ENCODE peak calls at places on chromosome 18, in six cellular contexts. Q is HL-60, E is SK-N-SH, I is H1, H is HepG2, V is K562. X is an unnamed sample.

GRCh38 chr18:41989508-41989907 is 34.5 kb downstream of the PIK3C3 start:
- DNase-seq in I (no peak), H (no peak), Q (no peak), V (no peak), E (no peak), X (no peak)

GRCh38 chr18:55396979-55397378 is 191.0 kb downstream of the TCF4 start:
- DNase-seq in E (no peak), Q (no peak), V (no peak), I (no peak), H (no peak), X (no peak)

GRCh38 chr18:72360628-72361027 is 183.5 kb downstream of the CBLN2 start:
- DNase-seq in H (no peak), V (no peak), I (no peak), Q (no peak), E (no peak), X (no peak)

GRCh38 chr18:30234755-30235154 is 807.8 kb downstream of the DSC3 start:
- DNase-seq in V (no peak), I (no peak), Q (no peak), H (no peak), E (no peak), X (no peak)

GRCh38 chr18:1680108-1680507 is 775.4 kb downstream of the ADCYAP1 start:
- DNase-seq in Q (no peak), H (no peak), I (no peak), V (no peak), E (no peak), X (no peak)

GRCh38 chr18:24734058-24734457 is 273.6 kb downstream of the HRH4 start:
- DNase-seq in E (peak; percentile 28), Q (no peak), V (no peak), H (peak; percentile 16), I (peak; percentile 56), X (no peak)

GRCh38 chr18:13451661-13452447 is 233.3 kb downstream of the LDLRAD4 start:
- DNase-seq in I (no peak), Q (peak; percentile 45), E (no peak), H (no peak), V (no peak), X (no peak)

GRCh38 chr18:24268784-24269550 is 128.7 kb downstream of the OSBPL1A start:
- DNase-seq in H (no peak), E (no peak), I (no peak), Q (no peak), V (no peak), X (no peak)

GRCh38 chr18:39618265-39619003 is 2052.8 kb upstream of the CELF4 start:
- DNase-seq in E (no peak), V (no peak), I (no peak), Q (no peak), H (no peak), X (no peak)

GRCh38 chr18:78607221-78607620 is 372.4 kb upstream of the SALL3 start:
- DNase-seq in Q (no peak), E (no peak), H (no peak), I (no peak), V (no peak), X (no peak)

GRCh38 chr18:56869189-56869777 is 218.1 kb downstream of the WDR7 start:
- DNase-seq in I (no peak), E (peak; percentile 33), H (peak; percentile 32), Q (peak; percentile 39), V (peak; percentile 5), X (peak; percentile 11)

GRCh38 chr18:50638623-50639398 is 78.9 kb downstream of the MAPK4 start:
- DNase-seq in Q (no peak), V (no peak), I (peak; percentile 53), H (no peak), E (no peak), X (no peak)

GRCh38 chr18:74196220-74197119 is 48.1 kb downstream of the TIMM21 start:
- DNase-seq in Q (peak; percentile 27), V (peak; percentile 68), I (no peak), E (peak; percentile 87), H (peak; percentile 76), X (peak; percentile 36)

GRCh38 chr18:56836173-56836572 is 185.0 kb downstream of the WDR7 start:
- DNase-seq in Q (no peak), I (no peak), H (no peak), E (no peak), V (no peak), X (no peak)

GRCh38 chr18:6022089-6022444 is 126.7 kb upstream of the TMEM200C start:
- DNase-seq in V (no peak), Q (peak; percentile 79), E (no peak), I (no peak), H (no peak), X (no peak)

GRCh38 chr18:27723168-27723567 is 453.8 kb downstream of the CDH2 start:
- DNase-seq in V (no peak), H (no peak), Q (no peak), I (no peak), E (no peak), X (no peak)

GRCh38 chr18:67400502-67401117 is 115.9 kb downstream of the DSEL start:
- DNase-seq in H (no peak), Q (no peak), I (no peak), V (no peak), E (no peak), X (no peak)

GRCh38 chr18:23970161-23971153 is 44.1 kb upstream of the TTC39C start:
- DNase-seq in I (no peak), H (no peak), E (no peak), V (no peak), Q (no peak), X (peak; percentile 42)

GRCh38 chr18:8713691-8714090 is 8.3 kb downstream of the MTCL1 start:
- DNase-seq in V (no peak), E (no peak), I (no peak), Q (no peak), H (no peak), X (no peak)

GRCh38 chr18:29002747-29003146 is 825.8 kb upstream of the CDH2 start:
- DNase-seq in E (no peak), Q (no peak), I (no peak), H (no peak), V (no peak), X (no peak)

GRCh38 chr18:62347091-62347506 is 22.0 kb downstream of the TNFRSF11A start:
- DNase-seq in H (no peak), Q (no peak), I (no peak), V (no peak), E (no peak), X (no peak)

GRCh38 chr18:43847164-43848091 is 570.1 kb upstream of the SYT4 start:
- DNase-seq in H (no peak), I (no peak), Q (no peak), E (no peak), V (no peak), X (no peak)

GRCh38 chr18:76457957-76458356 is 37.1 kb downstream of the ZNF516 start:
- DNase-seq in I (no peak), E (no peak), V (no peak), Q (no peak), H (no peak), X (no peak)

GRCh38 chr18:35005963-35006577 is 35.1 kb upstream of the MAPRE2 start:
- DNase-seq in Q (peak; percentile 20), E (peak; percentile 60), H (peak; percentile 60), V (peak; percentile 20), I (no peak), X (no peak)

GRCh38 chr18:71293322-71293721 is 1004.5 kb downstream of the SOCS6 start:
- DNase-seq in Q (no peak), I (no peak), V (no peak), H (no peak), E (no peak), X (no peak)

GRCh38 chr18:74368901-74369705 is 53.5 kb downstream of the C18orf63 start:
- DNase-seq in Q (no peak), I (no peak), E (no peak), V (no peak), H (peak; percentile 70), X (no peak)

GRCh38 chr18:24539866-24540604 is 79.6 kb downstream of the HRH4 start:
- DNase-seq in E (no peak), H (no peak), Q (no peak), I (no peak), V (no peak), X (no peak)

GRCh38 chr18:76493213-76494107 is 1.6 kb downstream of the ZNF516 start:
- DNase-seq in V (peak; percentile 15), H (peak; percentile 82), E (peak; percentile 33), I (no peak), Q (no peak), X (no peak)

GRCh38 chr18:27400001-27400400 is 214.9 kb upstream of the CHST9 start:
- DNase-seq in I (peak; percentile 74), E (no peak), V (no peak), H (no peak), Q (no peak), X (no peak)

DNA sequence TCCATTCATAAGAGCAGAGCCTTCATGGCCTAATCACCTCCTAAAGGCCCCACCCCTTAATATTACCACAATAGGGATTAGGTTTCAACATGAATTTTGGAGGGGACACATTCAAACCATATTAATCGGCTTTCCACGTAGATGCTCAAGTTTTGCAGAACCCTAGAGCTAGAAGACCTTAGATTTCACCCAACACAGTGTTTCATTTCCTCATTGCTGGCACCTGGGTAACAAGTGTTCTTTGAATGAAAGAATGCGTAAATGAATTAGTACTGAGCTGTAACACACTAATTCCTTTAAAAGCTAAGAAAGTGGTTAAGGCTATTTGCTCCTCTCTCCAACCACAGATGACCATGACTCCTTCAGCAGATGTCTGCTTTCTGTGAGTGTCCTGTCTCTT is 252.5 kb downstream of the SMAD2 start:
- DNase-seq in E (no peak), V (no peak), H (no peak), I (no peak), Q (no peak), X (peak; percentile 36)
- TF ChIP-seq GABPA in E (no peak), V (no peak), H (no peak), I (no peak), Q (no peak), X (no peak)

GRCh38 chr18:2970762-2971659 is 41.9 kb downstream of the LPIN2 start:
- DNase-seq in I (no peak), H (no peak), V (no peak), E (no peak), Q (peak; percentile 74), X (no peak)
- TF ChIP-seq GABPA in I (no peak), H (no peak), V (no peak), E (no peak), Q (no peak), X (no peak)

GRCh38 chr18:22933206-22933957 is at the start of gene RBBP8:
- DNase-seq in I (peak; percentile 90), E (peak; percentile 93), V (peak; percentile 89), H (peak; percentile 73), Q (peak; percentile 80), X (peak; percentile 36)

GRCh38 chr18:22933958-22934423 is 863 bp downstream of the RBBP8 start:
- DNase-seq in H (no peak), E (no peak), I (no peak), V (no peak), Q (no peak), X (peak; percentile 32)

GRCh38 chr18:22926454-22926853 is 6.7 kb upstream of the RBBP8 start:
- DNase-seq in H (no peak), I (no peak), V (no peak), Q (no peak), E (no peak), X (no peak)

GRCh38 chr18:22932885-22933205 is 283 bp upstream of the RBBP8 start:
- DNase-seq in E (no peak), H (no peak), Q (no peak), V (no peak), I (no peak), X (no peak)

GRCh38 chr18:22930089-22930713 is 2.9 kb upstream of the RBBP8 start:
- DNase-seq in H (peak; percentile 62), V (peak; percentile 75), E (peak; percentile 57), I (peak; percentile 90), Q (peak; percentile 57), X (no peak)
- TF ChIP-seq GABPA in H (no peak), V (no peak), E (no peak), I (no peak), Q (no peak), X (no peak)

GRCh38 chr18:80076379-80076778 is 32.7 kb upstream of the ADNP2 start:
- DNase-seq in V (no peak), E (no peak), H (no peak), I (no peak), Q (no peak), X (no peak)
- TF ChIP-seq GABPA in V (no peak), E (no peak), H (no peak), I (no peak), Q (no peak), X (no peak)